ENCODE peak calls at places on chromosomes 2 and 18, in five cellular contexts. V, A, H, X and R are unnamed samples.

GRCh38 chr2:110804915-110805314 is 72.5 kb downstream of the ACOXL start:
- DNase-seq in H (no peak), V (no peak), X (no peak), A (no peak), R (peak; percentile 32)

GRCh38 chr2:96117701-96118588 is 1.6 kb upstream of the ADRA2B start:
- DNase-seq in A (no peak), H (peak; percentile 38), V (no peak), X (peak; percentile 33), R (no peak)

GRCh38 chr2:209663149-209663548 is 108.5 kb upstream of the UNC80 start:
- DNase-seq in V (no peak), H (no peak), X (no peak), A (peak; percentile 71), R (no peak)

GRCh38 chr2:188786368-188786781 is 187.8 kb upstream of the COL3A1 start:
- DNase-seq in A (peak; percentile 93), H (no peak), X (no peak), V (no peak), R (no peak)

GRCh38 chr2:60485055-60485454 is 68.4 kb downstream of the BCL11A start:
- DNase-seq in A (no peak), X (no peak), H (no peak), V (no peak), R (no peak)

GRCh38 chr18:25289040-25289631 is 62.8 kb downstream of the ZNF521 start:
- DNase-seq in V (no peak), X (no peak), H (peak; percentile 54), A (peak; percentile 92), R (no peak)

GRCh38 chr2:26986576-26986975 is 16.1 kb downstream of the MAPRE3 start:
- DNase-seq in H (no peak), A (no peak), X (no peak), V (no peak), R (no peak)

GRCh38 chr18:2851771-2852170 is 5.0 kb downstream of the EMILIN2 start:
- DNase-seq in V (no peak), X (no peak), H (no peak), A (no peak), R (no peak)

GRCh38 chr18:57843403-57843802 is 40.3 kb upstream of the ATP8B1 start:
- DNase-seq in H (no peak), V (no peak), X (no peak), A (no peak), R (no peak)

GRCh38 chr2:27959496-27959895 is 69.0 kb downstream of the BABAM2 start:
- DNase-seq in H (peak; percentile 22), A (peak; percentile 56), V (no peak), X (no peak), R (no peak)

GRCh38 chr2:159807183-159808037 is 9.4 kb upstream of the CD302 start:
- DNase-seq in A (peak; percentile 71), V (peak; percentile 30), H (no peak), X (peak; percentile 47), R (peak; percentile 35)

GRCh38 chr2:26997394-26997793 is 27.0 kb downstream of the MAPRE3 start:
- DNase-seq in H (no peak), V (no peak), A (no peak), X (no peak), R (no peak)

GRCh38 chr18:70848329-70848728 is 559.5 kb downstream of the SOCS6 start:
- DNase-seq in V (no peak), X (no peak), H (no peak), A (no peak), R (no peak)

GRCh38 chr2:172639823-172640222 is 83.9 kb downstream of the PDK1 start:
- DNase-seq in V (no peak), H (no peak), X (no peak), A (peak; percentile 90), R (no peak)

GRCh38 chr2:106057206-106057605 is 136.9 kb downstream of the UXS1 start:
- DNase-seq in H (no peak), X (no peak), V (no peak), A (peak; percentile 12), R (peak; percentile 48)

GRCh38 chr2:102657770-102658169 is 38.4 kb downstream of the SLC9A2 start:
- DNase-seq in A (no peak), V (no peak), X (no peak), H (no peak), R (peak; percentile 5)

GRCh38 chr18:24968233-24968775 is 383.7 kb downstream of the ZNF521 start:
- DNase-seq in V (no peak), A (peak; percentile 75), X (no peak), H (no peak), R (no peak)

GRCh38 chr2:25029183-25029554 is 12.7 kb upstream of the EFR3B start:
- DNase-seq in X (no peak), H (no peak), V (no peak), A (peak; percentile 29), R (no peak)

GRCh38 chr18:3529597-3529996 is 79.6 kb downstream of the TGIF1 start:
- DNase-seq in A (no peak), V (no peak), H (no peak), X (no peak), R (no peak)

GRCh38 chr18:23958036-23958435 is 56.5 kb upstream of the TTC39C start:
- DNase-seq in V (no peak), A (peak; percentile 52), H (peak; percentile 96), X (no peak), R (no peak)

GRCh38 chr2:60659026-60659425 is 97.0 kb upstream of the PAPOLG start:
- DNase-seq in X (no peak), A (no peak), V (no peak), H (no peak), R (no peak)

GRCh38 chr2:53131416-53131815 is 636.2 kb upstream of the CHAC2 start:
- DNase-seq in X (no peak), A (peak; percentile 56), V (no peak), H (no peak), R (no peak)

GRCh38 chr2:212968284-212969081 is 182.9 kb downstream of the IKZF2 start:
- DNase-seq in A (peak; percentile 53), H (no peak), V (no peak), X (no peak), R (no peak)

GRCh38 chr2:161420406-161421025 is 4.4 kb downstream of the TBR1 start:
- DNase-seq in A (no peak), H (no peak), V (no peak), X (no peak), R (no peak)

GRCh38 chr2:161419338-161419965 is 3.4 kb downstream of the TBR1 start:
- DNase-seq in V (no peak), X (no peak), H (no peak), A (no peak), R (no peak)

GRCh38 chr2:161418275-161418714 is 2.2 kb downstream of the TBR1 start:
- DNase-seq in V (no peak), X (no peak), H (no peak), A (no peak), R (no peak)

GRCh38 chr2:161417428-161418274 is 1.6 kb downstream of the TBR1 start:
- DNase-seq in A (no peak), X (no peak), H (no peak), V (no peak), R (no peak)

DNA sequence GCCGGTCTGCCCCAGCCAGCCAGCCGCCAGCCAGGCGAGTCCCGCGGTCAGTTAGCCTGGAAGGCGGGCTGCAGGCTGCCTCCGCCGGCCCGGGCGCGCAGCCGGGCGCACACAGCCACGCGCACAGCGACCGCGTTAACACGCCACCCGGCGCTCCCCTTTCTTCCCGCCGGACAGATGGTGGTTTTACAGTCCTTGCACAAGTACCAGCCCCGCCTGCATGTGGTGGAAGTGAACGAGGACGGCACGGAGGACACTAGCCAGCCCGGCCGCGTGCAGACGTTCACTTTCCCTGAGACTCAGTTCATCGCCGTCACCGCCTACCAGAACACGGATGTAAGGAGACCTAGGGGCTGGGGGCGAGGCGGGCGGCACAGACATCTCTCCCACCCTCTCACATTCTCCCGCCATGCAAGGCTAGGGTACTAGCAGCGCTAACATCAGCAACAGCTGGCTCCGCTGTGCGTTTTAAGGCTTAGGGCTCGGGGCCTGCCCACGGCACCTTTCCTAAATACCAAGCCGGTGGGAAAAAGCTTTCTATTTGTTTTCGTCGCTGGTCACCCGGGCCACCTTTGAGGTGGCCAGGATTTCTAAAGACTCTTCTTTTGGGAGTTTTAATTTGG is 2.7 kb downstream of the TBR1 start:
- DNase-seq in H (no peak), A (peak; percentile 45), X (no peak), V (no peak), R (no peak)
- H3K4me3 ChIP-seq in H (no peak overlapping the region), A (peak overlapping the region; percentile 16), X (no peak overlapping the region), V (no peak overlapping the region), R (no peak overlapping the region)

GRCh38 chr2:10573709-10574108 is 116.1 kb downstream of the NOL10 start:
- DNase-seq in A (no peak), X (no peak), V (no peak), H (no peak), R (no peak)
- H3K4me1 ChIP-seq in A (peaks cover 15% of the 10 kb centered on the region), X (no peaks in the 10 kb centered on the region), V (no peaks in the 10 kb centered on the region), H (no peaks in the 10 kb centered on the region), R (no peaks in the 10 kb centered on the region)

DNA sequence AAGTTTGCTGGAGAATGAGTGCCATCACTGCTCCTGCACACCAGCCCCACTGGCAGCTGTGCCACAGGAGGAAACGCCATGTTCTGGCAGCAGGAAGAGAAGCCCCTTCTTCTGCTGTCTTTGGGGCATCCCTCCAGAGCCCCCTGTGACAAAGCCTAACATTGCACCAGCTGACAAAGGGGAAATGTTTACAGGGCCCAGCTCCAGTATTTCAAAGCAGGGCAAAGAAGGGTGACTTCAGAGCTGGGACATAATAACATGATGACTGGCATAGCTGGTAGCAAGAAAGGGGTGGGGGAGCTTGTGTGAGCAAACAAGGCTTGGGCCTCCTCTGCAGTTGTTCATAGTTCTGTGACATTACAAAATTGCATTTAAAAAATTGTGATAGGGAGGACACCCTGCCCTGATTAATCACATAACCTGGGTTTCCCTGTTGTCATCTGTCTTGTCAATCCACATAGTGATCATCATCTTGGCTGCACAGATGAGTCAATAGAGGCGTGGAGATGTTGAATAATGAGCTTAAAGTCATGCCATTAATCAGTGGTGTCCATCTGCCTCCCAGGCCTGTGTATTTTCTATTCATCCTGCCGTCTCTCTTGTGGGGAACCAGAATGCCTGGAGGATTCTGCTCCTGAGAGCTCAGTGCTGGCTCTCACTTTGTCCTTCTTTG is 29.1 kb upstream of the PDIA6 start:
- DNase-seq in H (no peak), V (no peak), A (no peak), X (no peak), R (no peak)
- H3K27ac ChIP-seq in H (no peak overlapping the region), V (no peak overlapping the region), A (no peak overlapping the region), X (no peak overlapping the region), R (no peak overlapping the region)

DNA sequence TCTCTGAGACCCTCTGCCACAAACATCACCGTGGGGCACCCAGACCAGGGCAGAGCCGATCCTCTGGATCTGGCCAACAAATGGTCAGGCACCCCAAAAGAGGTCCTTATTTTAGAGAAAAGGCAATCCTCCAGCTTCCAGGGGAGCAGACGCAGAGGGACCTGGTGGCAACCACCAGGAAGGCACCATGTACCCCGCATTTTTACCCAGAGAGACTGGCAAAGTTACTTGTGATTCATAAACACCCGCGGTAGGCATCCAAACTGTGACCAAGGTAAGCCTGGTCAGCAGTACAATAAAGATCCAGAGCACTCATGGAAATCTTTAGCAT is 10.5 kb downstream of the LIMS2 start:
- DNase-seq in H (no peak), A (no peak), X (no peak), V (no peak), R (no peak)
- H3K4me3 ChIP-seq in H (peak overlapping the region; percentile 34), A (no peak overlapping the region), X (no peak overlapping the region), V (no peak overlapping the region), R (no peak overlapping the region)